ENCODE peak calls at places on chromosomes 12 and 14, in six cellular contexts. K, H, M, R, X and A are unnamed samples.

GRCh38 chr12:57619434-57620244 is 8.4 kb downstream of the ARHGEF25 start:
- DNase-seq in H (no peak), R (peak), M (peak), K (no peak), X (peak), A (no peak)

GRCh38 chr12:13376627-13377373 is 180.3 kb downstream of the EMP1 start:
- DNase-seq in R (peak), H (no peak), M (peak), K (no peak), X (no peak), A (no peak)

GRCh38 chr14:54792288-54792687 is 110.3 kb downstream of the GCH1 start:
- DNase-seq in K (no peak), M (no peak), R (peak), H (no peak), X (no peak), A (no peak)

GRCh38 chr12:57112492-57113294 is 1.5 kb upstream of the STAT6 start:
- DNase-seq in R (peak), H (no peak), X (no peak), M (no peak), K (no peak), A (no peak)

GRCh38 chr12:54933381-54933780 is 51.2 kb downstream of the TESPA1 start:
- DNase-seq in R (no peak), H (no peak), M (no peak), X (peak), K (peak), A (no peak)

GRCh38 chr14:61458766-61459165 is 137.4 kb downstream of the PRKCH start:
- DNase-seq in H (no peak), M (peak), K (no peak), R (no peak), X (no peak), A (no peak)

GRCh38 chr12:52702338-52702737 is 986 bp downstream of the KRT77 start:
- DNase-seq in R (no peak), H (no peak), X (no peak), M (no peak), K (no peak), A (no peak)

GRCh38 chr14:64502476-64503183 is 1.0 kb downstream of the ZBTB25 start:
- DNase-seq in R (no peak), H (no peak), K (peak), X (peak), M (no peak), A (no peak)

GRCh38 chr14:50961606-50962259 is 17.4 kb upstream of the PYGL start:
- DNase-seq in R (no peak), K (peak), X (no peak), M (no peak), H (no peak), A (peak)

GRCh38 chr14:52405314-52405713 is 91.2 kb downstream of the PTGER2 start:
- DNase-seq in K (no peak), X (no peak), R (no peak), H (no peak), M (no peak), A (no peak)

GRCh38 chr12:132196038-132196872 is 52.0 kb downstream of the NOC4L start:
- DNase-seq in H (no peak), R (no peak), X (no peak), M (no peak), K (no peak), A (no peak)

GRCh38 chr12:128914908-128915563 is 61.8 kb downstream of the GLT1D1 start:
- DNase-seq in R (no peak), M (no peak), H (no peak), X (no peak), K (no peak), A (no peak)

GRCh38 chr14:72617391-72618011 is 276.4 kb downstream of the DPF3 start:
- DNase-seq in X (peak), R (no peak), H (peak), K (no peak), M (peak), A (no peak)

GRCh38 chr14:72618424-72618823 is 275.5 kb downstream of the DPF3 start:
- DNase-seq in K (no peak), X (no peak), R (no peak), H (no peak), M (peak), A (no peak)

GRCh38 chr14:72619881-72620280 is 274.0 kb downstream of the DPF3 start:
- DNase-seq in X (no peak), R (no peak), H (no peak), M (peak), K (no peak), A (no peak)

GRCh38 chr14:72619071-72619710 is 274.7 kb downstream of the DPF3 start:
- DNase-seq in K (no peak), X (no peak), H (no peak), R (no peak), M (peak), A (no peak)

DNA sequence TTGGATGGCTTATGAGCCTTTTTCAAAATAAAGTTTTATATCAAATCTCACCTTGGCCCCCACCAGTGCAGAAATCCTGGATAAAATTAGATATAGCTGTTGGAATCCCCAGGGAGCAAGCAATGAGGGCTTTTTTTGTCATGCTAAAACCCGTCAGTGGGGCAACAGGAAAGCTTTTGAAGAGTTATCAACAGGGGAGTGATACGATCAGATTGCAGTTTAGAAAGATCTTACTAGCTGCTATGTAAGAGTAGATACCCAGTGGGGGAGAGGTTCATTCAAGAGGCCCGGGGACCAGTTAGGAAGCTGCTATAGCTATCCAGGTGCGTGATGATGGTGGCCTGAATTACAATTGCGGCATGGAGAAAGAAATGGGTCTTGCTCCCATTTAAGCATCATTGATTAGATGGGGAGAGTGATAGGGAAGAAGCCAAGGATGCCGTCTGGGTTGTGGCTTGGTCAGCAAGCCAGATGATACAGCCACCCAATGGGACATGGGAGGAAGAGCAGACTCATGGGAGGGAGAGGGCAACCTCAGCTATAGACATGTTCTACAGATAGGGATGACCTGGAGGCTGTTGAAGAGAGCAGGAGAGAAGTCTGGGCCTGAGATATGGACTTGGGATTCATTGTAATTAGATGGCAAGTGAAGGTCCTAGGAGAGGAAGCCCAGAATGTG is 272.4 kb downstream of the DPF3 start:
- DNase-seq in X (no peak), M (peak), R (no peak), K (no peak), H (no peak), A (no peak)
- H4K91ac ChIP-seq in X (no peak), M (no peak), R (no peak), K (no peak), H (no peak), A (no peak)

GRCh38 chr14:100693877-100694578 is 32.7 kb upstream of the DLK1 start:
- DNase-seq in H (no peak), R (no peak), X (no peak), M (no peak), K (no peak), A (no peak)

GRCh38 chr14:100695423-100695738 is 31.3 kb upstream of the DLK1 start:
- DNase-seq in X (no peak), H (no peak), M (no peak), R (no peak), K (no peak), A (no peak)

GRCh38 chr14:100696590-100696989 is 30.1 kb upstream of the DLK1 start:
- DNase-seq in K (no peak), R (no peak), H (no peak), M (no peak), X (no peak), A (no peak)

GRCh38 chr14:100696017-100696416 is 30.7 kb upstream of the DLK1 start:
- DNase-seq in R (no peak), X (no peak), K (no peak), H (no peak), M (no peak), A (no peak)

DNA sequence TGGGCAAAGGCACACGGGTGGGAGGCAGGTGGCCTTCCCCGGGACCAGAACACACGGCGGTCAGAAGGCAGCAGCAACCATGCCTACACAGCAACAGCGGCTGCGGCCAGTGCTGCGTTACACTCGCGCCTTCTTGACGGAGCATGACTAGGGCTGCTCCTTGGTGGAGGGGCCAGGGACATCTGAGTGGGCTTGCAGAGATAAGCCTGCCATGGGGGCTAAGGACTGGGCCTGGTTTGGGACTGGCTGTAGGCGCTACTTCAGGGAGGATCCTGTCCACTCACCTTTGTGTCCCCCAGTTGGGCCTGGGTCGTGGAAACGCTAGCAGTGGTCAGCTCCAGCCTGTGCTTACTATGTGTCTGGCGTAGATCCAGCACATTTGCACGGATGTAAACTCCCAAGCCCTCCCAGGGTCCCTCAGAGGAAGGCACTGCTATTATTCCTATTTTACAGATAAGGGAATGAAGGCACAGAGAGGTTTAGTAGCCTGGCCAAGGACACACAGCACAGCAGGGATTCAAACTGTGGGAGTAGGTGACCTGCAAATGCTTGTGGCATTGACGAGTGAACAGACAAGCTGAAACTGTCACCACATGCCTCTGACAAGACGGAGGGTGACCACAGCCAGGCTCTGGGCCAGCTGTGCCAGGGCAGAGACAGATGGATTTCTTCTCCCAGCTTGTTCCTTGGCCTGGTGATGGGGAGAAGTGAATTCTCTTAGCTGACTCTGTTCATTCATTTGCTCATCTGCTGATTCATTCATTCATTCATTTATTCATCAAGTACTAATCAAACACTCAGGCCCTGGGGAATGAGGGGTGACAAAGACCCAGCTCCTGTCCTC is 31.9 kb upstream of the DLK1 start:
- DNase-seq in R (no peak), H (no peak), K (no peak), X (no peak), M (no peak), A (no peak)
- H4K8ac ChIP-seq in R (no peak), H (no peak), K (no peak), X (no peak), M (no peak), A (peak)

DNA sequence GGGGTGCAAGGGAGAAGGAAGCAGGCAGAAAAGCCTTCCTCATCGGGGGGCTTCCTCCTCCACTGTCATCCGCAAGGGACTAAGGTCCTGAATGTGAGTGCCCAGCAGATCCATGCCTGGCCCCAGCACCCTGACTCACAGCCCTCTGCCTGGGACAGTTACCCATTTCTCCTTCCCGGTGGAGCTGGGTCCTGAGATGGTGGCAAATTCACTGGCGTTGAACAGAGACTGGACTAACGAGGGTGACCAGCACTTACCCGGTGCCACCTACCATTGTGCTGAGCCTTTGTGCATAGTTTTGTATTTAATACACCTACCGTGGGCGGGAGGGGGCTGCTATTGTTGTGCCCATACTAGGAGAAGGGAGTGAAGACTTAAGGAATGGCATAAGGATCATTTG is 30.9 kb upstream of the PLEKHG6 start:
- DNase-seq in M (no peak), K (no peak), X (peak), H (no peak), R (no peak), A (no peak)
- H2AK5ac ChIP-seq in M (peak), K (peak), X (peak), H (peak), R (no peak), A (peak)

GRCh38 chr14:86221755-86222154 is 691.8 kb downstream of the FLRT2 start:
- DNase-seq in X (no peak), R (no peak), H (no peak), M (no peak), K (peak), A (peak)
- H4K91ac ChIP-seq in X (no peak), R (no peak), H (no peak), M (no peak), K (no peak), A (no peak)

GRCh38 chr12:15427913-15428312 is 105.6 kb downstream of the PTPRO start:
- DNase-seq in M (no peak), K (no peak), X (no peak), R (no peak), H (no peak), A (no peak)
- H4K8ac ChIP-seq in M (no peak), K (no peak), X (no peak), R (no peak), H (no peak), A (no peak)

GRCh38 chr12:55965941-55966407 is at the start of gene PMEL:
- DNase-seq in M (peak), R (peak), K (no peak), X (no peak), H (peak), A (peak)

GRCh38 chr12:55969356-55969755 is 2.7 kb downstream of the CDK2 start:
- DNase-seq in H (no peak), K (no peak), M (no peak), X (no peak), R (no peak), A (no peak)

GRCh38 chr12:55965240-55965639 is 602 bp downstream of the PMEL start:
- DNase-seq in R (peak), M (peak), K (no peak), X (no peak), H (peak), A (no peak)

GRCh38 chr12:55963760-55964159 is 2.1 kb downstream of the PMEL start:
- DNase-seq in K (no peak), H (no peak), X (no peak), M (no peak), R (no peak), A (no peak)

GRCh38 chr12:55966408-55967281 is at the start of gene CDK2:
- DNase-seq in H (peak), K (peak), X (peak), R (peak), M (peak), A (peak)
- H2AK5ac ChIP-seq in H (peak), K (peak), X (peak), R (no peak), M (no peak), A (peak)